ENCODE peak calls at places on chromosomes 3 and 15, in ten cellular contexts. M, O, E, G, J, V, X, D, L and H are unnamed samples.

GRCh38 chr3:96083610-96084009 is 730.8 kb upstream of the EPHA6 start:
- DNase-seq in M (no peak), O (no peak), E (no peak), G (no peak), J (no peak), V (no peak), X (no peak), D (no peak), L (no peak), H (no peak)

GRCh38 chr3:113148307-113148703 is 63.1 kb upstream of the BOC start:
- DNase-seq in M (no peak), O (no peak), E (no peak), G (no peak), J (no peak), V (no peak), X (no peak), D (no peak), L (no peak), H (no peak)

GRCh38 chr3:130341388-130341787 is 4.1 kb upstream of the COL6A5 start:
- DNase-seq in M (peak; percentile 58), O (no peak), E (no peak), G (peak; percentile 58), J (no peak), V (no peak), X (peak; percentile 30), D (no peak), L (peak; percentile 37), H (no peak)

GRCh38 chr3:40042752-40043443 is 233.5 kb downstream of the MYRIP start:
- DNase-seq in M (no peak), O (no peak), E (no peak), G (peak; percentile 18), J (no peak), V (no peak), X (no peak), D (no peak), L (no peak), H (no peak)

GRCh38 chr3:145191543-145191942 is 969.4 kb downstream of the PLOD2 start:
- DNase-seq in M (no peak), O (no peak), E (no peak), G (peak; percentile 45), J (no peak), V (no peak), X (no peak), D (no peak), L (no peak), H (no peak)

GRCh38 chr3:50183755-50184154 is 7.7 kb upstream of the GNAT1 start:
- DNase-seq in M (no peak), O (no peak), E (no peak), G (no peak), J (no peak), V (no peak), X (no peak), D (no peak), L (no peak), H (no peak)

GRCh38 chr15:85440451-85440850 is 60.0 kb downstream of the AKAP13 start:
- DNase-seq in M (no peak), O (no peak), E (no peak), G (no peak), J (no peak), V (no peak), X (no peak), D (no peak), L (no peak), H (no peak)

GRCh38 chr3:180401226-180401625 is 200.7 kb upstream of the TTC14 start:
- DNase-seq in M (no peak), O (no peak), E (no peak), G (no peak), J (no peak), V (no peak), X (no peak), D (no peak), L (no peak), H (no peak)

GRCh38 chr3:24763421-24763820 is 268.8 kb upstream of the THRB start:
- DNase-seq in M (peak; percentile 53), O (no peak), E (no peak), G (peak; percentile 65), J (no peak), V (no peak), X (peak; percentile 48), D (no peak), L (peak; percentile 2), H (no peak)

GRCh38 chr15:67506775-67507747 is 13.9 kb upstream of the C15orf61 start:
- DNase-seq in M (peak; percentile 64), O (no peak), E (no peak), G (no peak), J (no peak), V (no peak), X (peak; percentile 66), D (no peak), L (no peak), H (no peak)

GRCh38 chr3:141367038-141367730 is 1.1 kb upstream of the ZBTB38 start:
- DNase-seq in M (peak; percentile 99), O (no peak), E (peak; percentile 99), G (peak; percentile 100), J (no peak), V (no peak), X (peak; percentile 99), D (no peak), L (peak; percentile 97), H (peak; percentile 92)

GRCh38 chr15:90619939-90620338 is 90.2 kb downstream of the CRTC3 start:
- DNase-seq in M (no peak), O (no peak), E (no peak), G (no peak), J (no peak), V (no peak), X (no peak), D (peak; percentile 36), L (no peak), H (no peak)

GRCh38 chr3:132405609-132406299 is 11.5 kb upstream of the DNAJC13 start:
- DNase-seq in M (no peak), O (no peak), E (no peak), G (no peak), J (no peak), V (no peak), X (no peak), D (no peak), L (no peak), H (no peak)

GRCh38 chr15:31280037-31280830 is 46.4 kb upstream of the KLF13 start:
- DNase-seq in M (peak; percentile 39), O (peak; percentile 21), E (no peak), G (peak; percentile 8), J (no peak), V (no peak), X (no peak), D (peak; percentile 18), L (no peak), H (no peak)

GRCh38 chr3:117130222-117130621 is 420.6 kb downstream of the TUSC7 start:
- DNase-seq in M (no peak), O (no peak), E (no peak), G (no peak), J (no peak), V (no peak), X (no peak), D (no peak), L (no peak), H (no peak)

GRCh38 chr3:86731501-86731901 is 259.4 kb downstream of the VGLL3 start:
- DNase-seq in M (no peak), O (no peak), E (no peak), G (no peak), J (no peak), V (no peak), X (no peak), D (no peak), L (no peak), H (no peak)

GRCh38 chr3:2198880-2199279 is 100.2 kb downstream of the CNTN4 start:
- DNase-seq in M (no peak), O (no peak), E (no peak), G (no peak), J (no peak), V (no peak), X (no peak), D (no peak), L (no peak), H (no peak)

GRCh38 chr3:57068437-57069089 is 8.1 kb downstream of the SPATA12 start:
- DNase-seq in M (peak; percentile 93), O (peak; percentile 51), E (no peak), G (peak; percentile 94), J (no peak), V (no peak), X (peak; percentile 82), D (no peak), L (peak; percentile 88), H (no peak)

GRCh38 chr3:185647880-185648210 is 61.8 kb downstream of the SENP2 start:
- DNase-seq in M (no peak), O (no peak), E (no peak), G (no peak), J (no peak), V (no peak), X (peak; percentile 68), D (no peak), L (no peak), H (no peak)

GRCh38 chr15:64466408-64467116 is 6.2 kb downstream of the ZNF609 start:
- DNase-seq in M (no peak), O (no peak), E (no peak), G (no peak), J (no peak), V (no peak), X (no peak), D (no peak), L (no peak), H (no peak)

GRCh38 chr3:23664459-23664858 is 141.3 kb upstream of the UBE2E1 start:
- DNase-seq in M (no peak), O (no peak), E (no peak), G (peak; percentile 70), J (no peak), V (no peak), X (no peak), D (no peak), L (no peak), H (no peak)

GRCh38 chr15:62818691-62819090 is 223.9 kb upstream of the TPM1 start:
- DNase-seq in M (no peak), O (no peak), E (no peak), G (no peak), J (no peak), V (no peak), X (peak; percentile 44), D (no peak), L (no peak), H (no peak)

GRCh38 chr3:45345849-45346535 is 42.4 kb upstream of the LARS2 start:
- DNase-seq in M (no peak), O (no peak), E (no peak), G (peak; percentile 7), J (no peak), V (no peak), X (no peak), D (no peak), L (no peak), H (no peak)

GRCh38 chr15:23073890-23074631 is 34.7 kb upstream of the TUBGCP5 start:
- DNase-seq in M (peak; percentile 72), O (no peak), E (no peak), G (no peak), J (no peak), V (no peak), X (peak; percentile 4), D (no peak), L (peak; percentile 41), H (no peak)

GRCh38 chr15:82045179-82045891 is 483 bp downstream of the MEX3B start:
- DNase-seq in M (peak; percentile 35), O (peak; percentile 30), E (no peak), G (peak; percentile 26), J (peak; percentile 10), V (no peak), X (peak; percentile 56), D (peak; percentile 40), L (peak; percentile 59), H (peak; percentile 27)

GRCh38 chr3:188956839-188957489 is 214.8 kb upstream of the TPRG1 start:
- DNase-seq in M (peak; percentile 71), O (no peak), E (no peak), G (peak; percentile 64), J (no peak), V (no peak), X (peak; percentile 87), D (no peak), L (peak; percentile 76), H (peak; percentile 59)

GRCh38 chr3:14524920-14525660 is 15.1 kb downstream of the GRIP2 start:
- DNase-seq in M (no peak), O (peak; percentile 1), E (no peak), G (no peak), J (no peak), V (no peak), X (no peak), D (peak; percentile 5), L (no peak), H (no peak)

GRCh38 chr15:33326908-33327307 is 16.1 kb downstream of the RYR3 start:
- DNase-seq in M (no peak), O (no peak), E (no peak), G (no peak), J (no peak), V (no peak), X (no peak), D (no peak), L (no peak), H (no peak)